ENCODE peak calls at places on chromosomes 7 and 10, in five cellular contexts. L, X, J, E and D are unnamed samples.

GRCh38 chr10:123044391-123044790 is 35.6 kb downstream of the ACADSB start:
- DNase-seq in L (no peak), X (no peak), J (no peak), E (no peak), D (no peak)

GRCh38 chr7:106501605-106502580 is 159.1 kb downstream of the CCDC71L start:
- DNase-seq in L (no peak), X (no peak), J (no peak), E (no peak), D (no peak)

GRCh38 chr10:4266387-4267083 is 481.5 kb upstream of the KLF6 start:
- DNase-seq in L (no peak), X (peak; percentile 17), J (no peak), E (no peak), D (peak; percentile 94)

GRCh38 chr7:4964506-4964905 is 5.5 kb upstream of the MMD2 start:
- DNase-seq in L (no peak), X (no peak), J (no peak), E (no peak), D (no peak)

GRCh38 chr10:96259150-96259549 is 12.2 kb downstream of the BLNK start:
- DNase-seq in L (no peak), X (no peak), J (no peak), E (no peak), D (no peak)

GRCh38 chr10:18684953-18685352 is 25.7 kb downstream of the ARL5B start:
- DNase-seq in L (no peak), X (peak; percentile 2), J (no peak), E (no peak), D (no peak)

GRCh38 chr10:132482090-132482489 is 55.5 kb upstream of the INPP5A start:
- DNase-seq in L (no peak), X (peak; percentile 31), J (no peak), E (no peak), D (peak; percentile 88)

GRCh38 chr7:141003172-141004080 is 11.3 kb downstream of the MRPS33 start:
- DNase-seq in L (no peak), X (no peak), J (no peak), E (no peak), D (no peak)

GRCh38 chr7:122790132-122790531 is 87.4 kb upstream of the RNF148 start:
- DNase-seq in L (no peak), X (no peak), J (no peak), E (no peak), D (no peak)

GRCh38 chr10:4663162-4663992 is 162.6 kb upstream of the AKR1E2 start:
- DNase-seq in L (peak; percentile 39), X (peak; percentile 99), J (no peak), E (peak; percentile 88), D (peak; percentile 99)

GRCh38 chr10:126372359-126372758 is 15.9 kb downstream of the ADAM12 start:
- DNase-seq in L (no peak), X (no peak), J (no peak), E (no peak), D (no peak)

GRCh38 chr7:1505731-1506550 is 1.8 kb upstream of the INTS1 start:
- DNase-seq in L (no peak), X (no peak), J (no peak), E (no peak), D (no peak)

GRCh38 chr10:31697271-31698168 is 231.1 kb downstream of the ARHGAP12 start:
- DNase-seq in L (peak; percentile 56), X (peak; percentile 87), J (peak; percentile 68), E (peak; percentile 90), D (no peak)

GRCh38 chr7:67696878-67697277 is 700.2 kb downstream of the TYW1 start:
- DNase-seq in L (no peak), X (no peak), J (no peak), E (no peak), D (no peak)